ENCODE peak calls at places on chromosomes 6 and 20, in five cellular contexts. One of them, this sample, is unnamed.

GRCh38 chr6:43733471-43734293 is 36.3 kb upstream of the VEGFA start:
- DNase-seq in amniotic stem cell: no peak
- DNase-seq in caudate nucleus: no peak
- DNase-seq in omental fat pad: no peak
- DNase-seq in CMK: peak
- DNase-seq in this sample: no peak

GRCh38 chr6:579339-579738 is 77.6 kb downstream of the HUS1B start:
- DNase-seq in omental fat pad: no peak
- DNase-seq in amniotic stem cell: no peak
- DNase-seq in CMK: no peak
- DNase-seq in caudate nucleus: no peak
- DNase-seq in this sample: no peak

GRCh38 chr20:23503649-23504048 is 12.7 kb downstream of the CST8 start:
- DNase-seq in CMK: no peak
- DNase-seq in amniotic stem cell: no peak
- DNase-seq in omental fat pad: no peak
- DNase-seq in caudate nucleus: no peak
- DNase-seq in this sample: no peak

GRCh38 chr6:21733311-21733710 is 139.8 kb downstream of the SOX4 start:
- DNase-seq in amniotic stem cell: no peak
- DNase-seq in CMK: no peak
- DNase-seq in caudate nucleus: no peak
- DNase-seq in omental fat pad: no peak
- DNase-seq in this sample: no peak

GRCh38 chr6:82712826-82713225 is 349.2 kb downstream of the TPBG start:
- DNase-seq in caudate nucleus: no peak
- DNase-seq in CMK: no peak
- DNase-seq in amniotic stem cell: no peak
- DNase-seq in omental fat pad: no peak
- DNase-seq in this sample: no peak

GRCh38 chr20:51221791-51222408 is 199.0 kb upstream of the KCNG1 start:
- DNase-seq in amniotic stem cell: no peak
- DNase-seq in caudate nucleus: no peak
- DNase-seq in omental fat pad: no peak
- DNase-seq in CMK: no peak
- DNase-seq in this sample: no peak

GRCh38 chr6:32790306-32790705 is 26.5 kb downstream of the HLA-DOB start:
- DNase-seq in caudate nucleus: no peak
- DNase-seq in omental fat pad: no peak
- DNase-seq in CMK: no peak
- DNase-seq in amniotic stem cell: no peak
- DNase-seq in this sample: no peak

GRCh38 chr6:81694214-81694613 is 58.3 kb downstream of the TENT5A start:
- DNase-seq in omental fat pad: no peak
- DNase-seq in CMK: no peak
- DNase-seq in caudate nucleus: no peak
- DNase-seq in amniotic stem cell: no peak
- DNase-seq in this sample: no peak

GRCh38 chr6:140669321-140669720 is 1294.9 kb upstream of the CITED2 start:
- DNase-seq in amniotic stem cell: no peak
- DNase-seq in omental fat pad: no peak
- DNase-seq in CMK: no peak
- DNase-seq in caudate nucleus: no peak
- DNase-seq in this sample: no peak

GRCh38 chr6:166008441-166009369 is 158.9 kb downstream of the TBXT start:
- DNase-seq in omental fat pad: no peak
- DNase-seq in CMK: no peak
- DNase-seq in caudate nucleus: no peak
- DNase-seq in amniotic stem cell: no peak
- DNase-seq in this sample: no peak

GRCh38 chr6:106751501-106752252 is 122.3 kb downstream of the QRSL1 start:
- DNase-seq in caudate nucleus: no peak
- DNase-seq in omental fat pad: no peak
- DNase-seq in CMK: no peak
- DNase-seq in amniotic stem cell: no peak
- DNase-seq in this sample: no peak

GRCh38 chr6:28589234-28589951 is 63.7 kb downstream of the GPX5 start:
- DNase-seq in caudate nucleus: no peak
- DNase-seq in omental fat pad: no peak
- DNase-seq in amniotic stem cell: peak
- DNase-seq in CMK: peak
- DNase-seq in this sample: no peak

GRCh38 chr6:72976389-72976900 is 248.9 kb downstream of the KHDC1L start:
- DNase-seq in CMK: no peak
- DNase-seq in amniotic stem cell: no peak
- DNase-seq in omental fat pad: no peak
- DNase-seq in caudate nucleus: no peak
- DNase-seq in this sample: no peak

GRCh38 chr6:13697857-13698256 is 13.8 kb downstream of the RANBP9 start:
- DNase-seq in amniotic stem cell: no peak
- DNase-seq in omental fat pad: no peak
- DNase-seq in CMK: no peak
- DNase-seq in caudate nucleus: no peak
- DNase-seq in this sample: no peak

GRCh38 chr6:10995114-10995707 is 48.9 kb downstream of the ELOVL2 start:
- DNase-seq in omental fat pad: no peak
- DNase-seq in CMK: no peak
- DNase-seq in caudate nucleus: no peak
- DNase-seq in amniotic stem cell: no peak
- DNase-seq in this sample: no peak

GRCh38 chr6:108746411-108746810 is 101.8 kb upstream of the ARMC2 start:
- DNase-seq in CMK: no peak
- DNase-seq in omental fat pad: no peak
- DNase-seq in amniotic stem cell: no peak
- DNase-seq in caudate nucleus: no peak
- DNase-seq in this sample: no peak

GRCh38 chr20:17725094-17725835 is 25.5 kb downstream of the BANF2 start:
- DNase-seq in amniotic stem cell: no peak
- DNase-seq in omental fat pad: no peak
- DNase-seq in caudate nucleus: no peak
- DNase-seq in CMK: no peak
- DNase-seq in this sample: no peak

GRCh38 chr6:33621396-33622388 is 570 bp downstream of the ITPR3 start:
- DNase-seq in omental fat pad: no peak
- DNase-seq in amniotic stem cell: no peak
- DNase-seq in CMK: no peak
- DNase-seq in caudate nucleus: no peak
- DNase-seq in this sample: no peak

GRCh38 chr20:21102691-21103311 is 3.4 kb downstream of the LINC00237 start:
- DNase-seq in amniotic stem cell: no peak
- DNase-seq in omental fat pad: no peak
- DNase-seq in CMK: no peak
- DNase-seq in caudate nucleus: no peak
- DNase-seq in this sample: no peak

GRCh38 chr6:42316390-42316970 is 98.8 kb upstream of the MRPS10 start:
- DNase-seq in caudate nucleus: no peak
- DNase-seq in amniotic stem cell: no peak
- DNase-seq in CMK: no peak
- DNase-seq in omental fat pad: no peak
- DNase-seq in this sample: peak

GRCh38 chr20:62627901-62628612 is 14.2 kb upstream of the SLCO4A1 start:
- DNase-seq in caudate nucleus: no peak
- DNase-seq in omental fat pad: no peak
- DNase-seq in amniotic stem cell: no peak
- DNase-seq in CMK: no peak
- DNase-seq in this sample: no peak

GRCh38 chr6:105319331-105319730 is 83.6 kb downstream of the PREP start:
- DNase-seq in omental fat pad: no peak
- DNase-seq in amniotic stem cell: no peak
- DNase-seq in CMK: no peak
- DNase-seq in caudate nucleus: no peak
- DNase-seq in this sample: no peak

GRCh38 chr20:10063482-10063881 is 28.7 kb downstream of the ANKEF1 start:
- DNase-seq in omental fat pad: no peak
- DNase-seq in amniotic stem cell: no peak
- DNase-seq in CMK: no peak
- DNase-seq in caudate nucleus: no peak
- DNase-seq in this sample: no peak